ENCODE peak calls at places on chromosomes 12 and 14, in four cellular contexts. L, F, G and P are unnamed samples.

GRCh38 chr12:91126516-91126915 is 15.2 kb upstream of the LUM start:
- DNase-seq in F (no peak), G (no peak), L (no peak), P (no peak)

GRCh38 chr12:63942464-63943241 is 98.2 kb downstream of the SRGAP1 start:
- DNase-seq in F (no peak), G (no peak), L (no peak), P (no peak)

GRCh38 chr14:91899213-91899612 is 31.9 kb upstream of the TC2N start:
- DNase-seq in L (no peak), G (no peak), F (no peak), P (no peak)

GRCh38 chr12:132835076-132835870 is 6.6 kb upstream of the GOLGA3 start:
- DNase-seq in G (no peak), L (no peak), F (no peak), P (no peak)

GRCh38 chr12:5432011-5432400 is at the start of gene NTF3:
- DNase-seq in G (peak; percentile 56), L (peak; percentile 34), F (peak; percentile 40), P (peak; percentile 41)

GRCh38 chr12:132170637-132171292 is 26.5 kb downstream of the NOC4L start:
- DNase-seq in G (no peak), L (no peak), F (no peak), P (no peak)

GRCh38 chr12:64796205-64796845 is 28.1 kb upstream of the TBC1D30 start:
- DNase-seq in G (peak; percentile 54), L (peak; percentile 29), F (peak; percentile 95), P (peak; percentile 90)

GRCh38 chr12:39883411-39883810 is 222.5 kb downstream of the SLC2A13 start:
- DNase-seq in L (no peak), F (no peak), G (no peak), P (no peak)

GRCh38 chr12:27340971-27341370 is 8.3 kb downstream of the BMAL2 start:
- DNase-seq in L (no peak), F (no peak), G (no peak), P (no peak)

GRCh38 chr14:68285421-68286179 is 466.0 kb downstream of the RAD51B start:
- DNase-seq in F (no peak), L (no peak), G (peak; percentile 25), P (no peak)

GRCh38 chr14:57533214-57533613 is 39.6 kb upstream of the CCDC198 start:
- DNase-seq in G (no peak), L (no peak), F (peak; percentile 14), P (no peak)

GRCh38 chr14:71266994-71267636 is 359.9 kb downstream of the PCNX1 start:
- DNase-seq in F (peak; percentile 17), G (no peak), L (no peak), P (peak; percentile 63)

GRCh38 chr14:29463727-29464370 is 463.8 kb downstream of the PRKD1 start:
- DNase-seq in G (no peak), L (no peak), F (peak; percentile 44), P (no peak)

GRCh38 chr14:23406244-23406643 is 1.8 kb downstream of the MYH6 start:
- DNase-seq in G (no peak), L (no peak), F (no peak), P (no peak)

GRCh38 chr12:11758838-11759509 is 109.5 kb downstream of the ETV6 start:
- DNase-seq in L (no peak), F (peak; percentile 79), G (no peak), P (no peak)

GRCh38 chr12:88303335-88303734 is 161.2 kb downstream of the TMTC3 start:
- DNase-seq in L (no peak), G (no peak), F (no peak), P (no peak)

GRCh38 chr14:68444449-68445168 is 348.3 kb downstream of the ZFP36L1 start:
- DNase-seq in F (peak; percentile 77), L (no peak), G (no peak), P (no peak)

GRCh38 chr14:30385925-30386324 is 173.0 kb upstream of the G2E3 start:
- DNase-seq in L (no peak), G (no peak), F (no peak), P (no peak)

GRCh38 chr12:131044760-131045381 is 91.2 kb downstream of the ADGRD1 start:
- DNase-seq in L (no peak), G (no peak), F (no peak), P (no peak)

GRCh38 chr12:109670647-109671046 is 43.0 kb upstream of the FAM222A start:
- DNase-seq in F (no peak), L (no peak), G (no peak), P (no peak)

DNA sequence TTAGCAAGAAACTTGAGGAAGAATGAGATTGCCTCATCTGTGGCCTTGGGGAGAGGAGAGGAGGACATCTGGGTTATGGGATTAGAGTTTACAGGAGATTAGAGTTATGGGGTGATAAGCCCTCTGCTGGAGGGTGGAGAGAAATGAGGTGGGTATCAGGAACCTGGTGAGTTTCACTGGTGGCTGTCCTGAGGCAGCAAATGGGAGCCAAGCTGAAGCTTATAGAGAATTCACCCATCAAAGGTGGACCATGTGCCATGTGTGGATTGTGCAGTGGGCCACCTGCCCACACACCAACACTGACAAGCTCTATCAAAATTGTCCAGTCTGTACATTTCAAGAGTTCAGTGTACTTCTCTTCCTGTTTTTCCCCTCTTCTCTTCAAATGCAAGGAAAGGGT is 135.3 kb downstream of the AEBP2 start:
- DNase-seq in L (no peak), F (no peak), G (no peak), P (no peak)
- TF ChIP-seq CTCF in L (no peak), F (no peak), G (no peak), P (peak; percentile 39)

GRCh38 chr12:79247494-79247893 is 382.9 kb downstream of the SYT1 start:
- DNase-seq in F (no peak), L (no peak), G (no peak), P (no peak)

GRCh38 chr12:79250955-79251354 is 386.4 kb downstream of the SYT1 start:
- DNase-seq in L (no peak), F (no peak), G (no peak), P (peak; percentile 33)

GRCh38 chr12:79250186-79250585 is 385.6 kb downstream of the SYT1 start:
- DNase-seq in F (no peak), L (no peak), G (no peak), P (no peak)

GRCh38 chr12:79252358-79253075 is 387.9 kb downstream of the SYT1 start:
- DNase-seq in F (no peak), G (no peak), L (no peak), P (no peak)

DNA sequence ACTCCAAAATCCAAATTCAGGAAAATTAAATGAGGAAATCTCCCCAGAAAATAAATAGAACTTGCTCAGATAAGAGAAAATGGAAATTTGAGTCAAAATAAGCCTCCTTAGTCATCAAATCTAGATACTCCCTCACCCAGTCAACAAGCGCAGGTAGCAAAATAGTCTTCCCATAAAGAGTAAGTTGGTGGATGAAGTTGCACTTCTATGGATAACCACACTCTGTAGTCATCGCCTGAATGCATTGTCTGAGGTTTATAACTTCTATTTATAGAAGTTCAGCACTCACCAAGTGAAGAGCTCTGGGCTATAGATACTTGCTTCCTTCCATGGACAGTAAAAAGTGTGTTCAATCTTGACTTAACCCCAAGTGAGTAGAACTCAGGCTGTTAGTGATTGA is 386.8 kb downstream of the SYT1 start:
- DNase-seq in L (no peak), F (no peak), G (no peak), P (peak; percentile 27)
- TF ChIP-seq CTCF in L (no peak), F (no peak), G (no peak), P (no peak)

DNA sequence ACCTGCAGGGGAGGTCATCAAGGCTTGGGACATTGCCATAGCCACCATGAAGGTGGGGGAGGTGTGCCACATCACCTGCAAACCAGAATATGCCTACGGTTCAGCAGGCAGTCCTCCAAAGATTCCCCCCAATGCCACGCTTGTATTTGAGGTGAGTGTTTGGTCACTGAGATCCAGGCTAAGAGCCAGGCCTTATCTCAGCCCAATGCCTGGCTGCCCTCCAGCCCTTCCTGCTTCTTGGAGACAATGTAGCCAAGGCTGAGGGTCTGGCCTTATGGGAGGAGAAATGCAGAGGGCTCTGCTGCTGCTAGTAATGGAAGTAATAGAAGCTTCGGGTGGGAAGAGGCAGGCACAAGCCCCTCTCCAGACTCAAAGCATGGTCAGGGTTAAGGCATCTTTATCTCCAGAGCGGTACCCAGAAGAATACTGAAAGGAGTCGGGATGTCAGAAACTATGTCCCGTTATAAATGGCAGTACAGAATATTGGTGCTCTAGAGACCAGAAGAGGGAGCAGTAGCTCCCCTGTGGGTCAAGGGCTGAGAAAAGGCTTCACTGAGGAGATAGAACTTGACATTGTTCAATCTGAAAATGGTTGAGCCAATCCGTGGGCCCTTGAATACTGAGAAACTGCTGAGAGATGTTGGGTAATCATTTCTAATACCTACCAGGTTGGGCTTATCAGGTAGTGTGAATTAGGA is 3.1 kb downstream of the FKBP4 start:
- DNase-seq in F (peak; percentile 65), G (no peak), L (no peak), P (no peak)
- TF ChIP-seq CTCF in F (peak; percentile 17), G (no peak), L (no peak), P (peak; percentile 52)

DNA sequence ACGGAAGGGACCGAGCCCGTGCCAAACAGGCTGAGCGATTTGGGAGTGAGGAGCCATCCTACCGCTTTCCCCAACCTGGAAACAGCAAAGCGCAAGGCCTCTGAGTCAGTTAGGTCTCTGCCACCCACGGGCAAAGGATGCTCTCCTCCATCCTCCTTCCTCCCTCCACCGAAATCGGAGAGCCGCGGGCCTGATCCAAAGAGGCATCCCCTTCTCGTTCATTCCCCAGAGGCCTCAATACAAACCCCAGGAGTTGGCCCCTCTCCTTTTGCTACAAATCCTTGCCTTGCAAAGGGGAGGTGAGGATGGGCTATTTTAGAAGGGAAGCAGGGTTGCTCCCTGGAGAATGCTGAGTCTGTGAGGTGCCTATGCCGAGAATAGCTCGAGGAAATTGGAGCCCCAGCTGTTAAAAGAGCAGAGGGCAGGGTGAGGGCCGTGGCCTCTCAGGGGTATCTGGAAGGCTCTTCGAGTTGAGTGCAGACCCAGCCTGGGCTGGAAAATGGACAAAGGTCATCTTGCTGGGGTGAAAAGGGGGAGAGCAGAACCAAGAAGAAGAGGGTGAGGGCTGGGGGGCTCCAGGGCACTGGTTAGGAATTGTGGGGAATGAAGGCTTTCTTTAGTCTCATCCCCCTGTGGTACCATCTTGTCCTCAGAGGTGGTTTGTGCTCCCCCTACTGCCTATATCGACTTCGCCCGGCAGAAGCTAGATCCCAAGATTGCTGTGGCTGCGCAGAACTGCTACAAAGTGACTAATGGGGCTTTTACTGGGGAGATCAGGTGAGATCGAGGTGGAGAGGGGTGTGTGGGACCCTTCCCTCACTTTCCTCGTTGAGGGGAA is 1.1 kb downstream of the TPI1 start:
- DNase-seq in G (no peak), F (no peak), L (no peak), P (peak; percentile 8)
- TF ChIP-seq CTCF in G (no peak), F (peak; percentile 20), L (no peak), P (no peak)

GRCh38 chr14:104302794-104303405 is 164.5 kb downstream of the KIF26A start:
- DNase-seq in F (no peak), G (no peak), L (no peak), P (no peak)

GRCh38 chr14:104303705-104304425 is 165.5 kb downstream of the KIF26A start:
- DNase-seq in G (no peak), L (no peak), F (no peak), P (no peak)

GRCh38 chr14:104306450-104307040 is 168.2 kb downstream of the KIF26A start:
- DNase-seq in L (no peak), G (no peak), F (no peak), P (no peak)

GRCh38 chr14:104305511-104306449 is 167.4 kb downstream of the KIF26A start:
- DNase-seq in F (no peak), G (no peak), L (no peak), P (no peak)

GRCh38 chr14:104304451-104305351 is 166.3 kb downstream of the KIF26A start:
- DNase-seq in G (no peak), F (no peak), L (no peak), P (no peak)
- TF ChIP-seq CTCF in G (no peak), F (no peak), L (no peak), P (no peak)